ENCODE peak calls at places on chromosomes 13 and 19, in seven cellular contexts. R is stomach, P is thoracic aorta, O is cardiac fibroblast, I is ascending aorta, Z is mucosa of descending colon, L is thyroid gland. F is an unnamed sample.

GRCh38 chr13:40665061-40665753 is 1.2 kb downstream of the FOXO1 start:
- DNase-seq in R (peak), I (peak), P (no peak), Z (peak), O (no peak), L (peak), F (peak)

GRCh38 chr19:28168557-28168956 is 1044.4 kb downstream of the UQCRFS1 start:
- DNase-seq in L (no peak), I (no peak), P (no peak), O (no peak), Z (no peak), R (no peak), F (no peak)

GRCh38 chr13:110211046-110211445 is 95.9 kb downstream of the COL4A1 start:
- DNase-seq in L (no peak), O (no peak), R (no peak), Z (no peak), P (no peak), I (no peak), F (no peak)

GRCh38 chr19:57719901-57720519 is 7.4 kb downstream of the ZNF671 start:
- DNase-seq in I (no peak), P (no peak), L (no peak), Z (no peak), R (no peak), O (no peak), F (no peak)

GRCh38 chr13:29830000-29830399 is 20.4 kb downstream of the UBL3 start:
- DNase-seq in Z (no peak), R (no peak), I (no peak), L (no peak), O (no peak), P (no peak), F (no peak)

GRCh38 chr13:94272038-94272437 is 207.4 kb downstream of the DCT start:
- DNase-seq in L (no peak), I (no peak), O (no peak), R (no peak), Z (no peak), P (no peak), F (no peak)

GRCh38 chr13:85528578-85529215 is 270.5 kb downstream of the SLITRK6 start:
- DNase-seq in R (no peak), I (no peak), O (peak), Z (no peak), P (no peak), L (no peak), F (no peak)

GRCh38 chr13:48251616-48252081 is 18.6 kb downstream of the ITM2B start:
- DNase-seq in O (peak), Z (no peak), L (no peak), I (no peak), P (no peak), R (no peak), F (no peak)

GRCh38 chr13:20567881-20568528 is 1.0 kb downstream of the IFT88 start:
- DNase-seq in I (no peak), P (no peak), L (peak), R (no peak), O (no peak), Z (no peak), F (no peak)

GRCh38 chr19:50858896-50859295 is 4.2 kb downstream of the KLK3 start:
- DNase-seq in I (no peak), O (no peak), R (no peak), L (no peak), Z (peak), P (no peak), F (no peak)

GRCh38 chr19:38134538-38135149 is 89.4 kb downstream of the DPF1 start:
- DNase-seq in L (peak), O (peak), R (peak), I (no peak), P (no peak), Z (no peak), F (no peak)

GRCh38 chr19:15250635-15250993 is 18.4 kb upstream of the EPHX3 start:
- DNase-seq in P (no peak), L (no peak), Z (no peak), I (no peak), R (no peak), O (no peak), F (no peak)

GRCh38 chr19:32599736-32600157 is 18.8 kb downstream of the PDCD5 start:
- DNase-seq in R (no peak), P (no peak), O (peak), L (peak), Z (no peak), I (no peak), F (no peak)

GRCh38 chr19:18966304-18966703 is 25.3 kb upstream of the HOMER3 start:
- DNase-seq in R (no peak), Z (no peak), P (no peak), I (no peak), L (no peak), O (no peak), F (no peak)

GRCh38 chr13:74133657-74134201 is 475 bp downstream of the KLF12 start:
- DNase-seq in L (peak), R (peak), Z (peak), P (peak), O (peak), I (peak), F (no peak)

GRCh38 chr19:27833031-27833430 is 1379.9 kb downstream of the UQCRFS1 start:
- DNase-seq in Z (no peak), L (no peak), R (no peak), I (no peak), O (no peak), P (no peak), F (no peak)

GRCh38 chr19:55486043-55486970 is 1.3 kb downstream of the NAT14 start:
- DNase-seq in O (no peak), I (no peak), L (no peak), Z (no peak), P (no peak), R (no peak), F (no peak)

GRCh38 chr19:49656456-49657109 is 9.1 kb downstream of the IRF3 start:
- DNase-seq in I (no peak), Z (no peak), O (no peak), R (no peak), P (no peak), L (no peak), F (no peak)

GRCh38 chr19:2867025-2867991 is at the start of gene ZNF556:
- DNase-seq in Z (no peak), L (no peak), I (no peak), O (no peak), P (no peak), R (no peak), F (no peak)

GRCh38 chr19:45097776-45098520 is 5.0 kb downstream of the PPP1R37 start:
- DNase-seq in I (no peak), Z (no peak), O (peak), R (peak), P (no peak), L (peak), F (no peak)

GRCh38 chr13:48874165-48874564 is 101.5 kb upstream of the FNDC3A start:
- DNase-seq in O (no peak), Z (no peak), I (no peak), R (no peak), P (no peak), L (no peak), F (no peak)

DNA sequence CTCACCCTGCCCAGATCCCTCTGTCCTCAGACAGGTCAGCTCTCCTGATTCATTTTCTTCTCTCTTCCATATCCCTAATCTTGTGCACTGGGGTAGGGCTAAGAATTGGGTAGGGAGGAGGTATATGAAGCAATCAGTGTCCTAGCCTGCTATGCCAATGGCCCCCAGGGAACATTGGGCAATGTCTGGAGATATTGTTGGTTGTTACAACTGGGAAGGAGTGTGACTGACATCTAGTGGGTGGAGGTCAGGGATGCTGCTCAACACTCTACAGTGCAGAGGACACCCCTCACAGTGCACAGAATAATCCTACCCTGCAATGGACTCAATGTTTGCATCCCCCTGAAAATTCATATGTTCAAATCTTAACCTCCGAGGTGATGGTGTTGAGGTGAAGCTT is 57.5 kb downstream of the CPAMD8 start:
- DNase-seq in R (no peak), O (peak), Z (no peak), L (no peak), P (no peak), I (no peak), F (no peak)
- TF ChIP-seq CTCF in R (no peak), O (peak), Z (no peak), L (no peak), P (no peak), I (no peak), F (peak)

GRCh38 chr19:41960973-41961372 is 1.9 kb upstream of the RABAC1 start:
- DNase-seq in Z (no peak), L (no peak), R (no peak), P (no peak), I (no peak), O (no peak), F (no peak)

GRCh38 chr19:41957161-41957837 is 1.8 kb downstream of the RABAC1 start:
- DNase-seq in R (peak), I (no peak), Z (peak), L (no peak), P (no peak), O (no peak), F (no peak)

GRCh38 chr19:41957838-41958366 is 1.2 kb downstream of the RABAC1 start:
- DNase-seq in I (peak), L (peak), O (peak), Z (peak), R (peak), P (no peak), F (peak)

GRCh38 chr19:41958367-41959055 is 610 bp downstream of the RABAC1 start:
- DNase-seq in I (peak), L (peak), Z (peak), R (peak), P (peak), O (peak), F (peak)

DNA sequence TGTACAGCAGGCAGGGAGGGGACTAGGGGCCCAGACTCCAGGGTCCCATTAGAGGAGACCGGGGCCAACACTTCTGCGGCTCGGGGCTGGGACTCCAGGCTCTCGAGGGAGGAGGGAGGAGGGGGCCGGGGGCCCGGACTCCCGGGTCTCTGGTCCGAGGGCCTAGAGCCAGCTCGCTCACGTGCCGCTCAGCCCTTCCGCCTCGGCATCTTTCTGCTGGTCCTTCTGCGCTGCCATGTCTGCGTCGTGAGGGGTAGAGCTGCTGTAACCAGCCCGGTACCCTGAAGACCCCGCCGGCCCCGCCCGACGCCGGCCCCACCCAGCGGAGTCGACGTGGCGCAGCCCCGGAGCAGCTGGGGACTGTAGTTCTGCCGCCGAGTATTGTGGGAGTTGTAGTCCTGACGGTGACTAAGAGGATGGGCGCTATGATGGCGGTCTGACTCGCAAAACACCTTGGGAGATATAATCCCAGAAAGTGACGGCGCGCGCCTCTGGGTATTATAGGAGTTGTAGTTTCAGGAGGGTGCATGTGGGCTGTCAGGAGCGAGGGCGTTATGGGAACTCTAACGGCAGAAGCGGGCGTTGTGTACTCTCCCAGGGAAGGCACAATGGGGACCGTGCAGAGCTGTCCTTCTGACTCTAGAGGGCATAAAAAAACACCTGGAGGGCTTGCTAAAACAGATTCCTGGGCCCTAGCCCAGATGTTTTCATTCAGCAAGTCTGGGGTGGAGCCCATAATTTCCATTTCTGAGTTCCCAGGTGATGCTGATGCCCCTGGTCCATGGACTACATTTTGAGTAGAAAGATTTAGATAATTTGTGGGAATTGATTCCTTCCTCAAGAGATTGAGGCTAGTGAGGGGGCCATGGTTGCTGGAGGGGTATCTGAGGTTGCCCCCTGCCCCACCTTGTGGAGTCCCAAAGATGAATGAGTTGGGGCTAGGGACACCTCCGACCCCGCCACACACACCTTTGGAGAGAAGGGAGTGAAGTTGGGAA is at the start of gene RABAC1:
- DNase-seq in L (peak), Z (peak), R (peak), I (peak), O (peak), P (peak), F (peak)
- TF ChIP-seq CTCF in L (peak), Z (no peak), R (no peak), I (no peak), O (peak), P (no peak), F (no peak)

DNA sequence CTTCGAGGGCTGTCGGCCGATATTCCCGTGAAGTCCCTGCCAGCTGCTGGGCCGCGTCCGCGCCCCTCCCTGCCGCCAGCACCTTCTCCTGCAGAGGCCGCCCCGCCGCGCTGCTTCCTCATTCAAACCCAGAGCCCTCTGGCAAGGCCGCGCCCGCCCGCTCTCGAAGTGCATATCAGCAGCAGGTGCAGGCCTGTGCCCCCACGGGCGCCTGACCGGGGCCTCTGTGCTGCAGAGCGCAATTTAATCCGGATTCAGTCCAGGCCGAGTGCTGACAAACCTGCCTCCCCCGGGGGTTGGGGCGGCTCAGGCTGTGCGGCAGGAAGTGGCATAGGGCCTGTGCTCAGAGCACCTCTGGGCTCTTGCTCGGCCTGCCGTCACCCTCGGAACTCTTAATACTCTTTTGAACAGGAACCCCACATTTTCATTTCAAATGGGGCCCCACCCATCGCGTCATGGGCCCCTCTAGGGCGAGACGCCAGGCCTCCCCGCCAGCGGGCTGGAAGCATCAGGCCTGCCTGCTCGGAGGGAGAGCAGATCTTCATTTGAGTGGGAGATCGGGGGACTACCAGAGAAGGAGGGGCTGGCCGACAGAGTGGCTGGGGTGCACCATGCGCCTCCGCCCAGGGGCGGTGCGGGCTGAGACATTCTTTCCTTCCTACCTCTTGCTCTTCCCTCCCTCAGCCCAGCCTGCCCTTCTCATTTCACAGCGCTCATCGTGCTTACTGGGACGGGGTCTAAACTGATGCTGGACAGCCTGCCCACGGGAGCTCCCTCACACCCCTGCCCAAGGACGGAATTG is 125.7 kb downstream of the TNFRSF19 start:
- DNase-seq in O (no peak), L (peak), I (no peak), P (no peak), R (no peak), Z (peak), F (peak)
- TF ChIP-seq CTCF in O (no peak), L (no peak), I (no peak), P (no peak), R (no peak), Z (no peak), F (no peak)

GRCh38 chr19:43723588-43723987 is 7.7 kb downstream of the IRGC start:
- DNase-seq in I (no peak), L (no peak), Z (no peak), R (no peak), O (no peak), P (no peak), F (no peak)
- TF ChIP-seq CTCF in I (no peak), L (no peak), Z (peak), R (no peak), O (peak), P (no peak), F (peak)

F was measured in CD14-positive monocyte.